ENCODE peak calls at places on chromosome 15, in four cellular contexts. O is H1, J is K562, N is GM12891. S is an unnamed sample.

GRCh38 chr15:58994906-58995453 is 7.5 kb downstream of the RNF111 start:
- DNase-seq in O (no peak), J (no peak), N (no peak), S (peak; percentile 74)

GRCh38 chr15:81111510-81112375 is 22.3 kb upstream of the CFAP161 start:
- DNase-seq in O (no peak), J (no peak), N (peak; percentile 43), S (no peak)

GRCh38 chr15:94701281-94701985 is 470.1 kb downstream of the MCTP2 start:
- DNase-seq in O (no peak), J (no peak), N (no peak), S (no peak)

GRCh38 chr15:43410572-43411214 is 39.8 kb downstream of the TUBGCP4 start:
- DNase-seq in O (no peak), J (peak; percentile 72), N (no peak), S (no peak)

GRCh38 chr15:29925227-29926082 is 103.2 kb upstream of the TJP1 start:
- DNase-seq in O (peak; percentile 79), J (peak; percentile 73), N (peak; percentile 25), S (peak; percentile 79)

GRCh38 chr15:88997531-88997930 is 84.4 kb upstream of the MFGE8 start:
- DNase-seq in O (no peak), J (no peak), N (no peak), S (no peak)

GRCh38 chr15:90414408-90415028 is 26.5 kb downstream of the IQGAP1 start:
- DNase-seq in O (no peak), J (no peak), N (no peak), S (no peak)

GRCh38 chr15:35557544-35557943 is 11.6 kb upstream of the DPH6 start:
- DNase-seq in O (no peak), J (peak; percentile 87), N (no peak), S (no peak)

GRCh38 chr15:63712828-63713520 is 115.8 kb downstream of the FBXL22 start:
- DNase-seq in O (no peak), J (no peak), N (peak; percentile 18), S (no peak)

GRCh38 chr15:99696096-99696495 is 37.1 kb downstream of the LYSMD4 start:
- DNase-seq in O (no peak), J (no peak), N (no peak), S (no peak)

GRCh38 chr15:39589193-39589814 is 8.4 kb downstream of the THBS1 start:
- DNase-seq in O (no peak), J (no peak), N (no peak), S (no peak)

GRCh38 chr15:85582719-85583089 is 202.3 kb downstream of the AKAP13 start:
- DNase-seq in O (no peak), J (peak; percentile 53), N (no peak), S (peak; percentile 56)

GRCh38 chr15:51938286-51938685 is 33.3 kb downstream of the LEO1 start:
- DNase-seq in O (no peak), J (no peak), N (no peak), S (no peak)

GRCh38 chr15:71725215-71725955 is 85.0 kb upstream of the NR2E3 start:
- DNase-seq in O (no peak), J (no peak), N (no peak), S (no peak)

GRCh38 chr15:50259276-50259675 is 6.2 kb downstream of the HDC start:
- DNase-seq in O (no peak), J (peak; percentile 27), N (no peak), S (no peak)

GRCh38 chr15:71120428-71120944 is 5.2 kb downstream of the THSD4 start:
- DNase-seq in O (no peak), J (no peak), N (no peak), S (no peak)

GRCh38 chr15:99956022-99956775 is 223.0 kb upstream of the LYSMD4 start:
- DNase-seq in O (no peak), J (no peak), N (no peak), S (no peak)

GRCh38 chr15:75049392-75049791 is 26.0 kb downstream of the PPCDC start:
- DNase-seq in O (no peak), J (no peak), N (no peak), S (peak; percentile 71)

GRCh38 chr15:94443156-94443555 is 211.8 kb downstream of the MCTP2 start:
- DNase-seq in O (no peak), J (no peak), N (no peak), S (peak; percentile 35)

GRCh38 chr15:66452971-66453580 is 44.5 kb downstream of the SNAPC5 start:
- DNase-seq in O (no peak), J (no peak), N (no peak), S (no peak)

GRCh38 chr15:90001062-90001682 is at the start of gene ZNF710:
- DNase-seq in O (no peak), J (peak; percentile 71), N (peak; percentile 61), S (peak; percentile 91)

GRCh38 chr15:65790692-65791334 is 1.3 kb downstream of the DENND4A start:
- DNase-seq in O (no peak), J (no peak), N (no peak), S (peak; percentile 35)

GRCh38 chr15:29268706-29269484 is 727 bp downstream of the NSMCE3 start:
- DNase-seq in O (no peak), J (peak; percentile 47), N (no peak), S (peak; percentile 49)

GRCh38 chr15:29692527-29692926 is 129.7 kb downstream of the TJP1 start:
- DNase-seq in O (no peak), J (no peak), N (no peak), S (no peak)

GRCh38 chr15:73598540-73599195 is 34.5 kb downstream of the NPTN start:
- DNase-seq in O (no peak), J (no peak), N (no peak), S (no peak)

GRCh38 chr15:89171136-89172072 is 50.0 kb downstream of the RLBP1 start:
- DNase-seq in O (peak; percentile 44), J (peak; percentile 67), N (no peak), S (peak; percentile 60)

GRCh38 chr15:34122771-34123183 is 20.9 kb downstream of the PGBD4 start:
- DNase-seq in O (no peak), J (no peak), N (no peak), S (no peak)

GRCh38 chr15:90885432-90886290 is 1.4 kb downstream of the FES start:
- DNase-seq in O (no peak), J (peak; percentile 84), N (peak; percentile 70), S (peak; percentile 91)

GRCh38 chr15:83435782-83436181 is 11.4 kb upstream of the SH3GL3 start:
- DNase-seq in O (no peak), J (no peak), N (no peak), S (no peak)

GRCh38 chr15:25241241-25241801 is 197.5 kb downstream of the UBE3A start:
- DNase-seq in O (no peak), J (no peak), N (no peak), S (no peak)

GRCh38 chr15:91374336-91374735 is 274.3 kb downstream of the SV2B start:
- DNase-seq in O (no peak), J (no peak), N (no peak), S (no peak)

GRCh38 chr15:77942611-77943211 is 134.8 kb downstream of the TBC1D2B start:
- DNase-seq in O (no peak), J (no peak), N (no peak), S (no peak)

GRCh38 chr15:77939851-77940250 is 137.7 kb downstream of the TBC1D2B start:
- DNase-seq in O (no peak), J (no peak), N (no peak), S (no peak)

GRCh38 chr15:77940548-77940947 is 137.0 kb downstream of the TBC1D2B start:
- DNase-seq in O (no peak), J (no peak), N (no peak), S (no peak)

GRCh38 chr15:77944002-77944867 is 133.3 kb downstream of the TBC1D2B start:
- DNase-seq in O (peak; percentile 27), J (peak; percentile 85), N (peak; percentile 41), S (peak; percentile 41)
- TF ChIP-seq TAF1 in O (no peak), J (no peak), N (peak; percentile 13), S (no peak)

DNA sequence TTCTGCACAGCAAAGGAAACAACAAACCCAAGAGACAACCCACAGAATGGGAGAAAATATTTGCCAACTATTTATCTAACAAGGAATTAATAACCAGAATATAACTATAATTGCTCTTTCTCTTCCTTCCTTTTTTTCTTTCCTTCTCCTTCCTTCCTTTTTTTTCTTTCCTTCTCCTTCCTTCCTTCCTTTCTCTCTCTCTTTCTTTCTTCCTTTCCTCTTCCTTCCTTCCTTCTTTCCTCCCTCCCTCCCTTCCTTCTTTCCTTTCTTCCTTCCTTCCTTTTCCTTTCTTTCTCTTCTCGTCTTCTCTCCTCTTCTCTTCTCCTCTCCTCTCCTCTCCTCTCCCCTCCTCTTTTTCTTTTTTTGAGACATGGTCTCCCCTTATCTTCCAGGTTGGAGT is 345.4 kb upstream of the ARRDC4 start:
- DNase-seq in O (no peak), J (no peak), N (no peak), S (no peak)
- TF ChIP-seq TAF1 in O (no peak), J (no peak), N (no peak), S (no peak)

GRCh38 chr15:96327155-96327741 is 3.3 kb upstream of the NR2F2 start:
- DNase-seq in O (no peak), J (peak; percentile 85), N (no peak), S (peak; percentile 65)
- TF ChIP-seq TAF1 in O (no peak), J (no peak), N (no peak), S (no peak)

GRCh38 chr15:97084650-97085049 is 754.1 kb downstream of the NR2F2 start:
- DNase-seq in O (no peak), J (no peak), N (no peak), S (no peak)
- TF ChIP-seq TAF1 in O (no peak), J (no peak), N (no peak), S (no peak)

GRCh38 chr15:37934340-37934739 is at the start of gene TMCO5A:
- DNase-seq in O (no peak), J (no peak), N (no peak), S (no peak)
- TF ChIP-seq TAF1 in O (no peak), J (no peak), N (no peak), S (no peak)

DNA sequence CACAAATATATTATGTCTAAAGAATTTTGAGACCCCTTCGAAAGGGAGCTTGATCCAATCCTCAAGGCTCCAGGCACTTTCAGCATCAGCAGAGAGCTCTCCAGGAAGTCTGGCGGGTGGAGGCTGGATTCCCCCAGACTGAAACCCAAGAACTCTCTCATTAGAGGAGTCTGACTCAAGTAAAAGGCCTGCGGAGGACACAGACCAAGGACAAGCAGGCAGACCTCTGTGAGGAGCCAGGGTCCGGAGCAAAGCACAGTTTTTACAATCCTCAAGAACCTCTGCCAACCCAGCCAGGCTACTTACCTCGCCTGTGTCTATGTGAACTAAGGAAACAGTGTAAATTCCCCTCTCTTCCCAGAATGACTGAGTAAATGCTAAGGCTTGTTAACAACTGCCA is 86.2 kb downstream of the FBN1 start:
- DNase-seq in O (no peak), J (no peak), N (no peak), S (no peak)
- TF ChIP-seq TAF1 in O (no peak), J (no peak), N (no peak), S (no peak)

S was measured in SK-N-SH.